ENCODE peak calls at places on chromosomes 12 and 14, in seven cellular contexts. N, D, L, T, U, K and B are unnamed samples. For H3K36me3, the result is how much of the 10 kb centered on the place peaks cover.

GRCh38 chr12:81386101-81386500 is 308.2 kb downstream of the ACSS3 start:
- DNase-seq in K (no peak), L (no peak), T (no peak), U (no peak), D (no peak), N (no peak), B (no peak)

GRCh38 chr12:73181244-73181643 is 909.1 kb downstream of the TRHDE start:
- DNase-seq in D (no peak), T (no peak), N (no peak), U (no peak), L (no peak), K (no peak), B (no peak)

GRCh38 chr12:26188641-26189040 is 6.7 kb upstream of the SSPN start:
- DNase-seq in D (no peak), U (no peak), K (no peak), L (peak), N (no peak), T (no peak), B (no peak)

GRCh38 chr14:53193193-53193592 is 40.1 kb upstream of the DDHD1 start:
- DNase-seq in K (no peak), D (no peak), T (no peak), L (peak), N (no peak), U (no peak), B (no peak)

GRCh38 chr12:131971226-131971625 is 21.5 kb downstream of the EP400 start:
- DNase-seq in L (no peak), N (no peak), K (no peak), T (no peak), U (no peak), D (no peak), B (no peak)

GRCh38 chr12:57280234-57281062 is 29.5 kb upstream of the STAC3 start:
- DNase-seq in D (peak), T (no peak), K (peak), L (peak), U (no peak), N (no peak), B (peak)

GRCh38 chr12:62320054-62320453 is 59.9 kb downstream of the USP15 start:
- DNase-seq in K (no peak), L (no peak), U (no peak), N (no peak), T (no peak), D (no peak), B (no peak)

GRCh38 chr12:1629338-1630080 is 478 bp downstream of the WNT5B start:
- DNase-seq in U (no peak), K (no peak), L (no peak), D (peak), N (no peak), T (peak), B (peak)

GRCh38 chr12:2804390-2805145 is 7.9 kb upstream of the ITFG2 start:
- DNase-seq in T (peak), K (no peak), L (peak), D (no peak), N (no peak), U (peak), B (no peak)
- H3K36me3 ChIP-seq in T (under half), K (under half), L (under half), D (half or more), N (half or more), U (half or more), B (half or more)

GRCh38 chr14:93970967-93971634 is 5.3 kb downstream of the ASB2 start:
- DNase-seq in T (no peak), K (no peak), U (no peak), N (no peak), D (peak), L (no peak), B (no peak)

GRCh38 chr14:93972618-93973205 is 3.7 kb downstream of the ASB2 start:
- DNase-seq in U (no peak), N (no peak), K (no peak), T (no peak), D (no peak), L (no peak), B (no peak)

GRCh38 chr14:93969082-93969828 is 7.1 kb downstream of the ASB2 start:
- DNase-seq in L (no peak), U (peak), K (no peak), T (no peak), D (peak), N (no peak), B (no peak)

GRCh38 chr14:93971635-93972027 is 4.7 kb downstream of the ASB2 start:
- DNase-seq in U (no peak), K (no peak), N (no peak), T (no peak), D (peak), L (no peak), B (no peak)

GRCh38 chr14:93970589-93970966 is 5.8 kb downstream of the ASB2 start:
- DNase-seq in N (peak), K (no peak), D (peak), T (no peak), U (no peak), L (no peak), B (no peak)
- H3K4me3 ChIP-seq in N (peak), K (no peak), D (peak), T (peak), U (peak), L (no peak), B (no peak)

DNA sequence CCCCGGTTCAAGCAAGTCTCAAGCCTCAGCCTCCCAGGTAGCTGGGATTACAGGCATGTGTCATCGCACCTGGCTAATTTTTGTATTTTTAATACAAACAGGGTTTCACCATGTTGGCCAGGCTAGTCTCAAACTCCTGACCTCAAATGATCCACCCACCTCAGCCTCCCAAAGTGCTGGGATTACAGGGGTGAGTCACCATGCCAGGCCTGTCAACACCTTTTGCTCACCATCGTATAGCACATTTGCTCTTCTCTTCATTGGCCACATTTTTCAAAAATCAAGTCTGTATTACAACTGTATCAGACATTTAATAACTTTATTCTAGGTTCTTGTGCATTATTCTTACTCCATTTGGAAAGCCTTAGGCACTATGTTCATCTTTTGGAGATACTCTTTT is 50.3 kb downstream of the BCAT1 start:
- DNase-seq in D (no peak), L (no peak), T (no peak), K (no peak), N (no peak), U (no peak), B (no peak)
- H3K36me3 ChIP-seq in D (half or more), L (under half), T (under half), K (under half), N (under half), U (under half), B (under half)

DNA sequence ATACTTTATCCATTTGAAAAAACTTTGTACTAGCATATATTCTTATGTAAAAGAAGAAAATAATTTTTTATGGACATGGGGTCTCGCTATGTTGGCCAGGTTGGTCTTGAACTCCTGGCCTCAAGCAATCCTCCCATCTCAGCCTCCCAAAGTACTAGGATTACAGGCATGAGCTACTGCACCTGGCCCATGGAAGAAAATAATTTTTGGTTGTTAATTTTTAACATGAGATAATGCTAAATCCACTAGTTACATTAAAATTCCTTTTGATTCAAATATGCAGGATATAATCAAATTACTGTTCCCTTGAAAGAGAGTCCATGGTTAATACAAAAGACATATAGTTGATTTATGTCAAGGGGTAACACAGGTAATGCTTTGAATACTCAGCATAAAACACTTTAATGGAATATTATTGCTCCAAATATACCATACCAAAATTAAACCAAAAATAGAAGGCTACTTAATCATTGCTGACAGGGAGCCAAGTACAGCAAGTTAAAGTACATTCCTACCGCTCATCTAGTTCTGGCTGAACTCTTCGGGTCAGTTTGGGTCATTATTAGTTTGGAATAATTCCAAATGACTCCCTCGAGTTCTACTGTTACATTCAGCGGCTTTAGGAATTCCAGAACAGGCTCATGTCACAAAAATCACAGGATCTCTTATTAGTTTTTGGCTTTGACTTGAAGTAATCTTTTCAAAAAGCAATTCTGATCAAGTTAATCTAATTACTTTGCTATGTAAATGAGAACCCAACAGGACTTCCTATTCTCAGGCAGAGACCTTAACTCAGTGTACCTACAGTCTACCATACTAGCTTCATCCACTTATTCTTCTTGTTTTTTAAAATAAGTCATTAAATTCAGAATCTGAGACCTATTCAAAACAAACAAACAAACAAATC is 6.1 kb downstream of the SOS2 start:
- DNase-seq in K (peak), T (no peak), L (peak), D (no peak), N (no peak), U (no peak), B (no peak)
- H3K4me3 ChIP-seq in K (no peak), T (no peak), L (no peak), D (no peak), N (no peak), U (peak), B (no peak)

GRCh38 chr14:68893566-68893965 is 85.5 kb downstream of the ACTN1 start:
- DNase-seq in N (no peak), K (no peak), D (no peak), L (no peak), T (no peak), U (no peak), B (no peak)

GRCh38 chr14:68895304-68895703 is 83.8 kb downstream of the ACTN1 start:
- DNase-seq in K (no peak), T (no peak), N (no peak), L (no peak), U (no peak), D (no peak), B (no peak)

GRCh38 chr14:68894802-68895201 is 84.3 kb downstream of the ACTN1 start:
- DNase-seq in U (no peak), N (no peak), D (no peak), L (peak), K (no peak), T (no peak), B (no peak)

GRCh38 chr14:68892961-68893360 is 86.1 kb downstream of the ACTN1 start:
- DNase-seq in D (no peak), U (no peak), K (no peak), L (no peak), T (no peak), N (no peak), B (no peak)

GRCh38 chr14:68894123-68894522 is 85.0 kb downstream of the ACTN1 start:
- DNase-seq in U (peak), D (no peak), N (no peak), K (no peak), L (peak), T (no peak), B (no peak)
- H3K36me3 ChIP-seq in U (half or more), D (under half), N (half or more), K (half or more), L (under half), T (under half), B (half or more)

DNA sequence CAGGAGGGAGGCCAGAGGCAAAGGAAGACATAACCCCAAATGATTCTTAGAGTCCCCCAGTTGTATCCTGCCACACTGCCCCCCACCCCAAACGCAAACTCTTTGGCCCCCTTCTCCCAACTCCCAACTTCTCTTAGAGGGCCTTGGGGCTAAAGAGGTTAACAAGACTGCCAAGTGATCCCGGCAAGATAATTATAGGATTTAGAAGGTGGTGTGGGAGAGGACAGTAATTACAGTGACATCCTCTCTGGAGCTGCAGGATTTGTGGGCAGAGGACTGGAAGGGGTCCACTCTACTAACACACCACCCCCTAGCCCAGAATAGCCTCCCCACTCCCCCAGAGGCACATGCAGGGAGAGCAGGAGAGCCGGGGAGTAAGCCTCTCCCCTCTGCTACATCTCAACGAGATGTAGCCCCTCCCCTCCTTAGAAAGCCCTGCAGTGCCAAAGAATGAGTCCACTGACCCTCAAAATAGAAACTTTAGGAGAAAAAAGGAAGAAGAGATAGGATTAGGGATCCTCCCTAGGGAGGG is 5.3 kb upstream of the GDF11 start:
- DNase-seq in N (no peak), L (no peak), T (no peak), D (peak), U (no peak), K (no peak), B (no peak)
- H3K4me3 ChIP-seq in N (peak), L (peak), T (no peak), D (peak), U (peak), K (no peak), B (peak)

GRCh38 chr12:109234012-109234411 is 75.1 kb downstream of the FOXN4 start:
- DNase-seq in D (no peak), U (no peak), K (no peak), N (no peak), T (no peak), L (no peak), B (no peak)
- H3K36me3 ChIP-seq in D (under half), U (half or more), K (under half), N (half or more), T (under half), L (under half), B (under half)

GRCh38 chr12:94618995-94619695 is 31.2 kb downstream of the TMCC3 start:
- DNase-seq in N (no peak), T (no peak), K (peak), L (peak), D (no peak), U (no peak), B (no peak)
- H3K4me3 ChIP-seq in N (no peak), T (no peak), K (no peak), L (no peak), D (no peak), U (no peak), B (no peak)

GRCh38 chr14:102969060-102969791 is 46.8 kb downstream of the AMN start:
- DNase-seq in D (no peak), L (no peak), K (no peak), U (no peak), T (no peak), N (no peak), B (no peak)

GRCh38 chr14:102971314-102971713 is 48.9 kb downstream of the AMN start:
- DNase-seq in U (no peak), K (no peak), N (no peak), D (no peak), T (no peak), L (no peak), B (no peak)

GRCh38 chr14:102971836-102972606 is 49.6 kb downstream of the AMN start:
- DNase-seq in K (no peak), U (no peak), T (no peak), L (no peak), N (no peak), D (no peak), B (no peak)

GRCh38 chr14:102968306-102968705 is 45.8 kb downstream of the AMN start:
- DNase-seq in K (no peak), L (no peak), D (no peak), N (no peak), T (no peak), U (no peak), B (no peak)

DNA sequence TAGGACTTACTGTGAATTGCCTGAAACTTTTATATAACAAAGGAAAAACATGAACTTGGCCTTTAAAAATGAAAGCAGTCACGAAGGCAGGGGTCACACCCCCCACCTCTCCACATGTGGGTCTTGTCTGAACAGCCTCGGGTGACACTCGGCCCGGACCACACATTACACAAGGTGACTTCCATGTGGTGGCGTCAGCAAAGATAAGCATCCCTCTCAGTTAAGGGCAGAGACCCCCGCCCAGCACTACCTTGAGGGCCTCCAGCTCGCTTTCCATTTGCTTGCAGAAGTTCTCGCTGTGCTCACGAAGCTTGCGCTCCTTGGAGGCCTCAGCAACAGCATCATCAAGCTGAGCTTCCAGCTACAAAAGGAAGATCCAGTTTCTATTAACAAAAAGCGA is 47.4 kb downstream of the AMN start:
- DNase-seq in T (no peak), K (no peak), D (no peak), U (no peak), N (no peak), L (no peak), B (no peak)
- H3K36me3 ChIP-seq in T (under half), K (under half), D (under half), U (half or more), N (under half), L (under half), B (under half)

GRCh38 chr14:72443991-72444431 is 449.9 kb downstream of the DPF3 start:
- DNase-seq in U (no peak), T (no peak), D (peak), L (no peak), K (no peak), N (no peak), B (peak)
- H3K4me3 ChIP-seq in U (no peak), T (no peak), D (peak), L (no peak), K (no peak), N (no peak), B (no peak)